ENCODE peak calls at places on chromosome 6, in six cellular contexts. O is neuronal stem cell, Z is IMR-90, V is mesenchymal stem cell, E is H1, M is trophoblast cell. Y is an unnamed sample.
A peak's percentile ranks its signal among the peaks of the same experiment; 100 is the strongest.

GRCh38 chr6:30685977-30686907 is at the start of gene PPP1R18:
- DNase-seq in E (no peak), Z (peak; percentile 49), V (peak; percentile 87), O (no peak), M (peak; percentile 54), Y (peak; percentile 45)

GRCh38 chr6:26071135-26071534 is 16.1 kb upstream of the HFE start:
- DNase-seq in Z (no peak), O (no peak), M (no peak), E (no peak), V (no peak), Y (no peak)

GRCh38 chr6:156662025-156662445 is 115.1 kb upstream of the ARID1B start:
- DNase-seq in V (no peak), O (no peak), M (peak; percentile 88), E (peak; percentile 88), Z (no peak), Y (peak; percentile 91)

GRCh38 chr6:1986454-1987243 is 258.8 kb downstream of the GMDS start:
- DNase-seq in O (no peak), E (no peak), Z (peak; percentile 43), M (no peak), V (peak; percentile 7), Y (no peak)

GRCh38 chr6:27280064-27280539 is 32.0 kb downstream of the POM121L2 start:
- DNase-seq in M (no peak), Z (peak; percentile 53), O (no peak), V (peak; percentile 61), E (peak; percentile 82), Y (peak; percentile 69)

GRCh38 chr6:92757926-92758325 is 661.4 kb downstream of the EPHA7 start:
- DNase-seq in E (no peak), O (no peak), V (peak; percentile 37), Z (no peak), M (no peak), Y (no peak)

GRCh38 chr6:165636415-165637048 is 26.5 kb downstream of the PDE10A start:
- DNase-seq in O (no peak), Z (peak; percentile 64), E (no peak), V (peak; percentile 49), M (no peak), Y (peak; percentile 42)

GRCh38 chr6:56314683-56315523 is 67.5 kb upstream of the COL21A1 start:
- DNase-seq in E (peak; percentile 68), Z (peak; percentile 50), O (peak; percentile 33), V (peak; percentile 39), M (peak; percentile 31), Y (peak; percentile 40)

GRCh38 chr6:22821664-22822320 is 252.4 kb downstream of the HDGFL1 start:
- DNase-seq in O (no peak), E (no peak), M (no peak), Z (peak; percentile 61), V (peak; percentile 32), Y (no peak)

GRCh38 chr6:19312291-19312978 is 524.7 kb upstream of the ID4 start:
- DNase-seq in Z (no peak), E (peak; percentile 57), V (no peak), M (no peak), O (peak; percentile 90), Y (peak; percentile 86)

GRCh38 chr6:15536201-15536955 is 126.5 kb downstream of the DTNBP1 start:
- DNase-seq in M (peak; percentile 71), Z (no peak), O (no peak), E (peak; percentile 31), V (no peak), Y (no peak)

GRCh38 chr6:149449054-149449453 is 35.8 kb downstream of the ZC3H12D start:
- DNase-seq in Z (no peak), M (no peak), E (no peak), O (no peak), V (no peak), Y (no peak)

GRCh38 chr6:113909224-113909856 is 52.2 kb downstream of the MARCKS start:
- DNase-seq in V (peak; percentile 68), Z (peak; percentile 79), E (no peak), O (peak; percentile 72), M (no peak), Y (no peak)

GRCh38 chr6:41571066-41571780 is 25.0 kb downstream of the FOXP4 start:
- DNase-seq in E (no peak), Z (no peak), M (no peak), O (no peak), V (no peak), Y (no peak)

GRCh38 chr6:3568396-3569082 is 111.7 kb upstream of the SLC22A23 start:
- DNase-seq in V (no peak), Z (peak; percentile 4), M (no peak), O (no peak), E (no peak), Y (no peak)

GRCh38 chr6:30100585-30101422 is 12.1 kb downstream of the TRIM31 start:
- DNase-seq in E (peak; percentile 73), M (no peak), Z (no peak), O (no peak), V (no peak), Y (peak; percentile 61)

GRCh38 chr6:22966711-22967110 is 397.3 kb downstream of the HDGFL1 start:
- DNase-seq in O (no peak), V (no peak), M (no peak), E (no peak), Z (no peak), Y (no peak)

GRCh38 chr6:116876635-116877611 is at the start of gene RFX6:
- DNase-seq in V (no peak), O (no peak), M (no peak), Z (no peak), E (peak; percentile 80), Y (peak; percentile 63)

GRCh38 chr6:166757226-166758135 is 130.4 kb upstream of the RPS6KA2 start:
- DNase-seq in E (no peak), Z (peak; percentile 59), V (peak; percentile 29), M (no peak), O (no peak), Y (no peak)

GRCh38 chr6:114342826-114343781 is at the start of gene HS3ST5:
- DNase-seq in Z (peak; percentile 8), O (peak; percentile 70), V (peak; percentile 48), E (peak; percentile 89), M (no peak), Y (peak; percentile 88)

GRCh38 chr6:54448617-54449016 is 140.4 kb downstream of the TINAG start:
- DNase-seq in V (no peak), O (no peak), Z (no peak), E (no peak), M (no peak), Y (no peak)

GRCh38 chr6:27720607-27721580 is 191.3 kb downstream of the OR2B2 start:
- DNase-seq in E (peak; percentile 90), O (peak; percentile 5), V (peak; percentile 36), Z (peak; percentile 24), M (no peak), Y (peak; percentile 74)

GRCh38 chr6:89439014-89439413 is 6.1 kb downstream of the ANKRD6 start:
- DNase-seq in E (no peak), M (no peak), Z (no peak), V (no peak), O (no peak), Y (no peak)

GRCh38 chr6:78810146-78810545 is 57.2 kb upstream of the IRAK1BP1 start:
- DNase-seq in V (peak; percentile 42), O (peak; percentile 38), M (no peak), E (no peak), Z (peak; percentile 50), Y (peak; percentile 55)

GRCh38 chr6:3529232-3529631 is 72.4 kb upstream of the SLC22A23 start:
- DNase-seq in O (no peak), V (no peak), E (no peak), Z (no peak), M (no peak), Y (peak; percentile 10)

GRCh38 chr6:140002406-140003022 is 628.1 kb upstream of the CITED2 start:
- DNase-seq in V (no peak), M (no peak), E (no peak), O (no peak), Z (peak; percentile 16), Y (no peak)

GRCh38 chr6:162468326-162468725 is 259.2 kb downstream of the PRKN start:
- DNase-seq in Z (no peak), V (no peak), O (no peak), E (no peak), M (no peak), Y (no peak)

GRCh38 chr6:163099621-163100171 is 314.8 kb upstream of the QKI start:
- DNase-seq in M (no peak), Z (no peak), O (no peak), E (peak; percentile 69), V (no peak), Y (peak; percentile 85)

GRCh38 chr6:5936140-5936539 is 70.6 kb downstream of the NRN1 start:
- DNase-seq in Z (no peak), E (no peak), M (no peak), O (no peak), V (no peak), Y (no peak)

GRCh38 chr6:43738267-43738676 is 31.7 kb upstream of the VEGFA start:
- DNase-seq in Z (no peak), E (no peak), M (no peak), O (no peak), V (no peak), Y (peak; percentile 16)
- H2AK5ac ChIP-seq in Z (peak overlapping the region; percentile 75), E (peak overlapping the region; percentile 95), M (no peak overlapping the region), O (no peak overlapping the region), V (no peak overlapping the region), Y (no peak overlapping the region)

DNA sequence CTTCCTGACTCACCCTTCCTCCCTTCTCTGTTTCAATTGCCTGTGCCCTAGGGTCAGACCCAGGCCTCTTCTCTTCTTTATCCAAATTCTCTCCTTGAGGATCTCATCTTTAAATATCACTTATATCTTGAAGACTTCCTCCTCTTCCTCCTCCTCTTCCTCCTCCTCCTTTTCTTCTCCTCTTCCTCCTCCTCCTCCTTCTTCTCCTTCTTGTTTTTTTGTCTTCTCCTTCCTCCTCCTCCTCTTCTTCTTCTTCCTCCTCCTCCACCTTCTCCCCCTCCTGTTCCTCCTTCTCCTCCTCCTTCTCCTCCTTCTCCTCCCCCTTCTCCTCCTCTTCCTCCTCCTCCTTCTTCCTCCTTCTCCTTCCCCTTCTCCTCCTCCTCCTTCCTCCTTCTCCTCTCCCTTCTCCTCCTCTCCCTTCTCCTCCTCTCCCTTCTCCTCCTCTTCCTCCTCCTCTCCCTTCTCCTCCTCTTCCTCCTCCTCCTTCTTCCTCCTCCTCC is 127.6 kb upstream of the AKIRIN2 start:
- DNase-seq in E (no peak), V (no peak), M (no peak), Z (no peak), O (no peak), Y (no peak)
- H3K4me1 ChIP-seq in E (no peaks in the 10 kb centered on the region), V (no peaks in the 10 kb centered on the region), M (no peaks in the 10 kb centered on the region), Z (no peaks in the 10 kb centered on the region), O (no peaks in the 10 kb centered on the region), Y (no peaks in the 10 kb centered on the region)

GRCh38 chr6:119739776-119740175 is 390.2 kb upstream of the MAN1A1 start:
- DNase-seq in V (no peak), E (no peak), Z (no peak), O (no peak), M (no peak), Y (no peak)

GRCh38 chr6:119736680-119737079 is 387.1 kb upstream of the MAN1A1 start:
- DNase-seq in Z (no peak), E (no peak), M (no peak), O (no peak), V (no peak), Y (no peak)

GRCh38 chr6:119742188-119742803 is 392.7 kb upstream of the MAN1A1 start:
- DNase-seq in M (peak; percentile 54), V (peak; percentile 50), E (peak; percentile 91), O (peak; percentile 69), Z (peak; percentile 24), Y (peak; percentile 73)

GRCh38 chr6:119735500-119735899 is 385.9 kb upstream of the MAN1A1 start:
- DNase-seq in O (no peak), E (no peak), V (peak; percentile 18), Z (no peak), M (no peak), Y (no peak)

GRCh38 chr6:119738425-119738824 is 388.9 kb upstream of the MAN1A1 start:
- DNase-seq in E (no peak), V (no peak), O (no peak), Z (no peak), M (no peak), Y (no peak)
- H3K14ac ChIP-seq in E (no peak overlapping the region), V (no peak overlapping the region), O (no peak overlapping the region), Z (no peak overlapping the region), M (no peak overlapping the region), Y (no peak overlapping the region)

GRCh38 chr6:168055696-168056489 is 23.1 kb downstream of the FRMD1 start:
- DNase-seq in V (no peak), O (no peak), Z (no peak), E (no peak), M (no peak), Y (no peak)
- H2AK5ac ChIP-seq in V (no peak overlapping the region), O (peak overlapping the region; percentile 6), Z (no peak overlapping the region), E (no peak overlapping the region), M (no peak overlapping the region), Y (no peak overlapping the region)